ENCODE peak calls at places on chromosome 12, in five cellular contexts. S is AG09319, W is dorsolateral prefrontal cortex, G is NCI-H1417, P is dermis blood vessel endothelial cell. X is an unnamed sample.

GRCh38 chr12:62647586-62647985 is 181.0 kb downstream of the MON2 start:
- DNase-seq in S (no peak), W (no peak), G (no peak), P (no peak), X (no peak)

GRCh38 chr12:44154128-44154527 is 318.2 kb downstream of the TMEM117 start:
- DNase-seq in S (peak; percentile 12), W (no peak), G (no peak), P (no peak), X (no peak)

GRCh38 chr12:115035536-115036107 is 351.6 kb upstream of the TBX3 start:
- DNase-seq in S (no peak), W (no peak), G (no peak), P (no peak), X (no peak)

GRCh38 chr12:107327783-107328182 is 234.4 kb upstream of the CRY1 start:
- DNase-seq in S (no peak), W (no peak), G (no peak), P (no peak), X (no peak)

GRCh38 chr12:52081263-52081733 is 1.8 kb downstream of the SMIM41 start:
- DNase-seq in S (no peak), W (no peak), G (peak; percentile 89), P (no peak), X (peak; percentile 93)

GRCh38 chr12:19161251-19161650 is 31.7 kb downstream of the PLEKHA5 start:
- DNase-seq in S (no peak), W (no peak), G (no peak), P (no peak), X (no peak)

GRCh38 chr12:113137861-113138783 is 2.6 kb upstream of the RASAL1 start:
- DNase-seq in S (no peak), W (no peak), G (no peak), P (no peak), X (peak; percentile 1)

GRCh38 chr12:46983959-46984833 is 95.2 kb upstream of the PCED1B start:
- DNase-seq in S (no peak), W (no peak), G (peak; percentile 34), P (peak; percentile 76), X (peak; percentile 56)

GRCh38 chr12:68440068-68440581 is 108.0 kb upstream of the MDM1 start:
- DNase-seq in S (no peak), W (no peak), G (no peak), P (no peak), X (no peak)

GRCh38 chr12:117098361-117099217 is 627 bp downstream of the TESC start:
- DNase-seq in S (no peak), W (no peak), G (peak; percentile 59), P (no peak), X (peak; percentile 49)

GRCh38 chr12:121301876-121302275 is 5.4 kb upstream of the CAMKK2 start:
- DNase-seq in S (no peak), W (no peak), G (no peak), P (peak; percentile 24), X (no peak)

GRCh38 chr12:6694701-6695100 is 5.5 kb upstream of the ZNF384 start:
- DNase-seq in S (no peak), W (no peak), G (no peak), P (no peak), X (no peak)

GRCh38 chr12:7937867-7938506 is 2.0 kb upstream of the SLC2A3 start:
- DNase-seq in S (no peak), W (no peak), G (no peak), P (peak; percentile 70), X (peak; percentile 26)

GRCh38 chr12:55822228-55822627 is 4.4 kb downstream of the ORMDL2 start:
- DNase-seq in S (no peak), W (no peak), G (no peak), P (peak; percentile 25), X (peak; percentile 25)

GRCh38 chr12:41972196-41972994 is 172.3 kb downstream of the GXYLT1 start:
- DNase-seq in S (no peak), W (no peak), G (no peak), P (no peak), X (no peak)

GRCh38 chr12:27901959-27902358 is 70.6 kb downstream of the PTHLH start:
- DNase-seq in S (no peak), W (no peak), G (no peak), P (no peak), X (no peak)

GRCh38 chr12:28899951-28900350 is 249.1 kb upstream of the FAR2 start:
- DNase-seq in S (peak; percentile 87), W (no peak), G (no peak), P (no peak), X (no peak)

GRCh38 chr12:22304341-22304740 is 30.2 kb downstream of the ST8SIA1 start:
- DNase-seq in S (no peak), W (no peak), G (no peak), P (no peak), X (no peak)

GRCh38 chr12:116620085-116620734 is 61.0 kb downstream of the MAP1LC3B2 start:
- DNase-seq in S (no peak), W (no peak), G (no peak), P (no peak), X (no peak)

GRCh38 chr12:13121568-13121967 is 18.1 kb upstream of the GSG1 start:
- DNase-seq in S (no peak), W (no peak), G (no peak), P (no peak), X (no peak)

GRCh38 chr12:120346681-120347080 is 19.1 kb upstream of the PLA2G1B start:
- DNase-seq in S (no peak), W (no peak), G (no peak), P (no peak), X (peak; percentile 45)

GRCh38 chr12:52990206-52990605 is 16.1 kb upstream of the EIF4B start:
- DNase-seq in S (no peak), W (no peak), G (no peak), P (no peak), X (no peak)

GRCh38 chr12:47817272-47818006 is 2.3 kb downstream of the HDAC7 start:
- DNase-seq in S (no peak), W (no peak), G (no peak), P (no peak), X (no peak)

GRCh38 chr12:100058482-100059029 is 73.8 kb upstream of the ANKS1B start:
- DNase-seq in S (peak; percentile 74), W (no peak), G (no peak), P (peak; percentile 89), X (no peak)

GRCh38 chr12:72144553-72144952 is 127.6 kb upstream of the TRHDE start:
- DNase-seq in S (no peak), W (no peak), G (no peak), P (no peak), X (no peak)

GRCh38 chr12:120061815-120062214 is 54.7 kb downstream of the RAB35 start:
- DNase-seq in S (no peak), W (no peak), G (no peak), P (no peak), X (no peak)

GRCh38 chr12:31000751-31001150 is 72.9 kb upstream of the DDX11 start:
- DNase-seq in S (no peak), W (no peak), G (no peak), P (peak; percentile 24), X (no peak)

GRCh38 chr12:47744005-47744651 is 14.6 kb downstream of the RAPGEF3 start:
- DNase-seq in S (no peak), W (no peak), G (peak; percentile 73), P (peak; percentile 42), X (no peak)

X was measured in NAMALWA.